ENCODE peak calls at places on chromosomes 13 and 19, in six cellular contexts. W is sigmoid colon, N is A549, J is cardiac muscle cell, Q is heart right ventricle, A is WERI-Rb-1. C is an unnamed sample.

GRCh38 chr13:41122838-41123237 is 9.8 kb downstream of the KBTBD6 start:
- DNase-seq in W (no peak), N (no peak), J (no peak), Q (no peak), A (no peak), C (no peak)

GRCh38 chr13:112168771-112169170 is 101.8 kb downstream of the SOX1 start:
- DNase-seq in W (no peak), N (no peak), J (no peak), Q (no peak), A (no peak), C (no peak)

GRCh38 chr13:42548731-42549554 is 25.0 kb upstream of the TNFSF11 start:
- DNase-seq in W (peak), N (no peak), J (peak), Q (no peak), A (no peak), C (no peak)

GRCh38 chr19:33292595-33293254 is 9.6 kb downstream of the CEBPA start:
- DNase-seq in W (no peak), N (peak), J (peak), Q (no peak), A (peak), C (no peak)

GRCh38 chr13:78934336-78934735 is 275.4 kb upstream of the OBI1 start:
- DNase-seq in W (no peak), N (no peak), J (no peak), Q (no peak), A (no peak), C (no peak)

GRCh38 chr13:19782049-19782726 is 557 bp downstream of the PSPC1 start:
- DNase-seq in W (peak), N (peak), J (peak), Q (peak), A (peak), C (peak)

GRCh38 chr13:32284927-32285632 is 30.1 kb downstream of the ZAR1L start:
- DNase-seq in W (no peak), N (no peak), J (peak), Q (no peak), A (no peak), C (no peak)

GRCh38 chr19:30799854-30800755 is 427.9 kb downstream of the ZNF536 start:
- DNase-seq in W (no peak), N (peak), J (peak), Q (peak), A (peak), C (peak)

GRCh38 chr13:62129000-62129551 is 713.4 kb upstream of the PCDH20 start:
- DNase-seq in W (no peak), N (no peak), J (no peak), Q (no peak), A (no peak), C (no peak)

GRCh38 chr19:1041835-1042685 is 2.2 kb downstream of the ABCA7 start:
- DNase-seq in W (no peak), N (peak), J (no peak), Q (no peak), A (no peak), C (peak)
- H3K4me3 ChIP-seq in W (no peak), N (peak), J (no peak), Q (peak), A (no peak), C (peak)

GRCh38 chr19:18660939-18661338 is 22.5 kb upstream of the CRTC1 start:
- DNase-seq in W (no peak), N (no peak), J (no peak), Q (no peak), A (no peak), C (no peak)
- H3K27ac ChIP-seq in W (peak), N (peak), J (no peak), Q (peak), A (no peak), C (peak)

DNA sequence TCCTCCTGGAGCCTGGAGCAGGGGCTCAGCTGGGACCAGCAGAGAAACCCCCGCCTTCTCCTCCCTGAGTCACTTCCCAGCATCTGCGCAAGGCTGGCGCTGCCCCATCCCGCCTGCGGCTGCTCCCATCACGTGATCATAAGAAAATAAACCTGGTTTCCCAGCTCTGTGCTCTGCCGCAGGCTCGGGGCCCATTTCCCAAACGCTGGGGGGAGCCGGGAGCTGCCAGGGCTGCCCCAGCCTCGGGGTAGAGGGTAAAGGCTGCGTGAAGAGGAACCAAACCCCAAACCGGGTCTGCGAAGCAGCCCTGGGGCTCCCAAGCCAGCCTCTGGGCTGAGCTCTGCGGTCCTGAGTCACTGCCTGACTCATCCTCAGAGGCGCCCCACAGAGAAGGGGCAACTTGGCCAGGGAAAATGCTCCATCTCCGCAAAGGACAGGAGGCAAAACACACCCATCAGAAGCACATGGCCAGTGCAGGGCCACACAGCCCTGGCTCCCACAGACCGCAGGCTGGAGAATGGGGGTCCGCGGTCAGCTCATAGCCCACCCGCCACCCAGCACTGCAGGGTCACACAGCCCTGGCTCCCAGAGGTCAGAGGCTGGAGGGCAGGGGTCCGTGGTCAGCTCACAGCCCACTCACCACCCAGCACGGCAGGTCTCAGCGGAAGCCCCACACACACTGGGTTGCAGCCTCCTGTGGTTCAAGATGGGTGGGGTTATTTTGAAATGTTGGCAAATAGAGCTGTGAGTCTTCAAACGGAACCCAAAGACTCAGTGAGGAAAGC is 67.1 kb downstream of the RASA3 start:
- DNase-seq in W (peak), N (peak), J (peak), Q (peak), A (no peak), C (peak)
- H3K4me3 ChIP-seq in W (peak), N (peak), J (no peak), Q (peak), A (no peak), C (peak)

DNA sequence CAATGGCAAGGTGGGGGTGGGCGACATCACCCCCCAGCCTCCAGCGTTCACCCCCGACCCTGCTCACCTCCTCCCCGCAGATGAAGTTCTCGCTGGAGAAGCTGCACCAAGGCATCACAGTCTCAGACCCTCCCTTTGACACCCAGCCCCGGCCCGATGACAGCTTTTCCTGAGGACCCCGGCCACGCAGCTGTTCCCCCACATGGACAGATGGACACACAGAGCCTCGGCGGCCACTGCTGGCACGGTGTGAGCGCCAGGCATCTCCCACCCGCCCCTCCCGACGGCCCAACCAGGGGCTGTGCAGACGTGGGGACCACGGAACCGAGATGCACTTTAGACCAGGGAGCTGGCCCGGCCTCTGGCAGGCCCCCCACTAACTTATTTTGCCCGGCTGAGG is 4.3 kb upstream of the SCN1B start:
- DNase-seq in W (no peak), N (no peak), J (no peak), Q (no peak), A (no peak), C (no peak)
- H3K27ac ChIP-seq in W (no peak), N (no peak), J (no peak), Q (no peak), A (peak), C (no peak)

GRCh38 chr13:27617801-27618411 is 2.4 kb downstream of the LNX2 start:
- DNase-seq in W (no peak), N (no peak), J (no peak), Q (no peak), A (no peak), C (no peak)
- H3K4me3 ChIP-seq in W (no peak), N (no peak), J (no peak), Q (peak), A (no peak), C (peak)